ENCODE peak calls at places on chromosome X, in four cellular contexts. X, Q, N and D are unnamed samples.

GRCh38 chrX:46203115-46203514 is 342.1 kb downstream of the ZNF674 start:
- DNase-seq in X (no peak), Q (no peak), N (no peak), D (no peak)

GRCh38 chrX:132662844-132663243 is 174.0 kb upstream of the MBNL3 start:
- DNase-seq in X (no peak), Q (no peak), N (no peak), D (no peak)

GRCh38 chrX:67725471-67725870 is 181.7 kb downstream of the AR start:
- DNase-seq in X (no peak), Q (no peak), N (no peak), D (no peak)

GRCh38 chrX:47093248-47093647 is 15.0 kb downstream of the RGN start:
- DNase-seq in X (no peak), Q (peak; percentile 53), N (no peak), D (no peak)

GRCh38 chrX:150767045-150767395 is 73.8 kb downstream of the MTMR1 start:
- DNase-seq in X (no peak), Q (peak; percentile 73), N (peak; percentile 23), D (no peak)

GRCh38 chrX:85004255-85004654 is 578 bp downstream of the APOOL start:
- DNase-seq in X (no peak), Q (peak; percentile 1), N (no peak), D (no peak)

GRCh38 chrX:132750312-132751042 is 208.0 kb downstream of the HS6ST2 start:
- DNase-seq in X (no peak), Q (peak; percentile 15), N (no peak), D (no peak)

GRCh38 chrX:133859336-133859735 is 126.1 kb downstream of the GPC3 start:
- DNase-seq in X (no peak), Q (no peak), N (no peak), D (no peak)

GRCh38 chrX:134634691-134635090 is 23.6 kb downstream of the PLAC1 start:
- DNase-seq in X (no peak), Q (peak; percentile 68), N (no peak), D (no peak)

GRCh38 chrX:16882188-16882587 is 12.0 kb upstream of the RBBP7 start:
- DNase-seq in X (peak; percentile 68), Q (peak; percentile 53), N (peak; percentile 16), D (no peak)

GRCh38 chrX:151938172-151938571 is 25.5 kb downstream of the MAGEA4 start:
- DNase-seq in X (no peak), Q (no peak), N (no peak), D (no peak)

GRCh38 chrX:105462191-105462590 is 241.7 kb upstream of the TEX13A start:
- DNase-seq in X (no peak), Q (peak; percentile 30), N (no peak), D (no peak)

GRCh38 chrX:153633048-153633447 is 14.0 kb upstream of the DUSP9 start:
- DNase-seq in X (peak; percentile 40), Q (no peak), N (no peak), D (no peak)
- H3K4me1 ChIP-seq in X (no peaks in the 10 kb centered on the region), Q (no peaks in the 10 kb centered on the region), N (no peaks in the 10 kb centered on the region), D (no peaks in the 10 kb centered on the region)

GRCh38 chrX:70336767-70337166 is 46.9 kb downstream of the KIF4A start:
- DNase-seq in X (no peak), Q (no peak), N (no peak), D (no peak)

GRCh38 chrX:70338290-70338689 is 48.4 kb downstream of the KIF4A start:
- DNase-seq in X (no peak), Q (peak; percentile 12), N (no peak), D (no peak)

GRCh38 chrX:70331161-70331560 is 41.3 kb downstream of the KIF4A start:
- DNase-seq in X (no peak), Q (peak; percentile 67), N (no peak), D (no peak)

DNA sequence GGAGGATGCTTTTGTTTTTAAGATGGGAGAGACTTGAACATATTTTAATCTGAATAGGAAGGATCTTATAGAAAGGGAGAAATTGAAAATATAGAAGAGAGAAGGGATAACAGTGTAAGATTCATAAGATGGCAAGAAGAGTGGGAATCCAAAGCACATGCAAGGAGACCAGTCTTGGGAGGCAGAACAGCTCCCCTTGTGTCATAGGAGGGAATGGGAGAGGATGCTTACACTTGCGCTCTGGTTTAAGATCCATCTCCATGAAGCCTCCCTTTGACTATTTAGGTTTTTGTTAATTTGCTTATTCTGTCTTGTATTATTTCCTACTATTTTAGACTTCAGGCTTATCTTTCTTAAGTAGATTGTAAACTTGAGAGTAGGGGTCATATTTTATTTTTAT is 42.7 kb downstream of the KIF4A start:
- DNase-seq in X (no peak), Q (no peak), N (no peak), D (no peak)
- H3K36me3 ChIP-seq in X (no peaks in the 10 kb centered on the region), Q (no peaks in the 10 kb centered on the region), N (peaks cover 5% of the 10 kb centered on the region), D (no peaks in the 10 kb centered on the region)

GRCh38 chrX:37813570-37813969 is 33.7 kb downstream of the CYBB start:
- DNase-seq in X (no peak), Q (no peak), N (no peak), D (no peak)

GRCh38 chrX:37816766-37817165 is 30.6 kb downstream of the DYNLT3 start:
- DNase-seq in X (no peak), Q (no peak), N (no peak), D (no peak)

GRCh38 chrX:37817579-37817978 is 29.8 kb downstream of the DYNLT3 start:
- DNase-seq in X (no peak), Q (no peak), N (no peak), D (no peak)

GRCh38 chrX:37817176-37817575 is 30.2 kb downstream of the DYNLT3 start:
- DNase-seq in X (no peak), Q (no peak), N (no peak), D (no peak)

GRCh38 chrX:37815366-37815765 is 32.0 kb downstream of the DYNLT3 start:
- DNase-seq in X (no peak), Q (no peak), N (no peak), D (no peak)
- H3K4me1 ChIP-seq in X (no peaks in the 10 kb centered on the region), Q (no peaks in the 10 kb centered on the region), N (no peaks in the 10 kb centered on the region), D (no peaks in the 10 kb centered on the region)

DNA sequence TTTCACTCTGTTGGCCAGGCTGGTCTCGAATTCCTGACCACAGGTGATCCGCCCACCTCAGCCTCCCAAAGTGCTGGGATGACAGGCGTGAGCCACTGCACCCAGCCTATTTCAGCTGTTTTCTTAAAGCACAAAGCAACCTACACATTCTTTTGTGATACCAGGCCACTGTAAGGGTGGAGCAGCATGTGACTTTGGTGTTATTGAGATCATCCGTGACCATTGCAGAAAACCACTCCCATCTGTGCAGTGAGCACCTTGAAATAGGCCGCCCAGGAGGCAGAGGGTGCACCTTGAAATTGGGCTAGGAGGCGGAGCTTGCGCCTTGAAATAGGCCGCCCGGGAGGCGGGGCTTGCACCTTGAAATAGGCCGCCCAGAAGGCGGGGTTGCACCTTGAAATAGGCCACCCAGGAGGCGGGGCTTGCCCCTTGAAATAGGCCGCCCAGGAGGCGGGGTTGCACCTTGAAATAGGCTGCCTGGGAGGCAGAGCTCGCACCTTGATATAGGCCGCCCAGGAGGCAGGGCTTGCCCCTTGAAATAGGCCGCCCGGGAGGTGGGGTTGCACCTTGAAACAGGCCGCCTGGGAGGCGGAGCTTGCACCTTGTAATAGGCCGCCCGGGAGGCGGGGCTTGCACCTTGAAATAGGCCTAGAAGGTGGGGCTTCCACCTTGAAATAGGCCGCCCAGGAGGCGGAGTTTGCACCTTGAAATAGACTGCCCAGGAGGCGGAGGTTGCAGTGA is 9.0 kb upstream of the SLC25A6 start:
- DNase-seq in X (no peak), Q (no peak), N (peak; percentile 8), D (no peak)
- H3K36me3 ChIP-seq in X (no peaks in the 10 kb centered on the region), Q (peaks cover 14% of the 10 kb centered on the region), N (peaks cover 68% of the 10 kb centered on the region), D (peaks cover 28% of the 10 kb centered on the region)

GRCh38 chrX:6015423-6015822 is 213.2 kb downstream of the NLGN4X start:
- DNase-seq in X (no peak), Q (no peak), N (no peak), D (no peak)

DNA sequence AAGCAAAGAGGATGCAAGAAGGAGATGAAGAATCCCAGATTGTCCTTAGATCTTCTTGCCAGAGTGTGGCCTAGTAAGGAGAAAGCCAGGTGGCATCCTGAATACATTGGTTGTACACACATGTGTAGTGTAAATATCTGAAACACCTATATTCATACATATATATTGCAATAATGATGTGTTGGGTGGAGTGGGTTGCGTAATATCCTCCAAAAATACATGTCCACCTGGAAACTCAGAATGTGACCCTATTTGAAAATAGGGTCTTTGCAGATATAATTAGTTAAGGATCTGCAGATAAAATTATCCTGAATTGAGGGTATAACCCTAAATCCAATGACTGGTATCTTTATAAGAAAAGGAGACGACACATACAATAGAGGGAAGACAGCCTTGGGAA is 216.3 kb downstream of the NLGN4X start:
- DNase-seq in X (no peak), Q (no peak), N (no peak), D (no peak)
- H3K4me1 ChIP-seq in X (no peaks in the 10 kb centered on the region), Q (no peaks in the 10 kb centered on the region), N (no peaks in the 10 kb centered on the region), D (no peaks in the 10 kb centered on the region)

DNA sequence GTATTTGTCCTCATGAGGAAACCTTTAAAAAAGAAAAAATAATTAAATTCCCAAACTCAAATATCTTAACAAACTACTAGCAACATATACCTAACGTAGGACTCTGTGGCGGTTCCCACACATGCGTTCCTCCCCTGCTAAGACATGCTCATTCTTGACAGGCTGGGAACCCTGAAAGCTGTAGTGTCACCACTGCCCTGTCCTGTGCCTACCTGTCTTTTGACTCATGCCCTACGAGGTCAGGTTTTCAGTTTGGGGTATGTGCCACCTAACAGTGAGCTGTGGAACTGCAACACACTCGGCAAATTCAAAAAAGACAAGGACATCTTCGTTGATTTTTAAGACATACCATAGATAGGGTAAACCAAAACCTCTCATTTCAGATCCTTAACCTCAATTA is 17.8 kb downstream of the IDS start:
- DNase-seq in X (no peak), Q (no peak), N (no peak), D (no peak)
- H3K36me3 ChIP-seq in X (no peaks in the 10 kb centered on the region), Q (peaks cover 13% of the 10 kb centered on the region), N (peaks cover 87% of the 10 kb centered on the region), D (peaks cover 31% of the 10 kb centered on the region)

GRCh38 chrX:15749642-15750610 is 11.9 kb downstream of the CA5B start:
- DNase-seq in X (no peak), Q (no peak), N (no peak), D (no peak)

GRCh38 chrX:15758140-15758539 is 20.1 kb downstream of the CA5B start:
- DNase-seq in X (no peak), Q (no peak), N (no peak), D (no peak)

GRCh38 chrX:15751160-15751819 is 13.2 kb downstream of the CA5B start:
- DNase-seq in X (no peak), Q (no peak), N (no peak), D (no peak)

GRCh38 chrX:15750611-15751159 is 12.6 kb downstream of the CA5B start:
- DNase-seq in X (no peak), Q (no peak), N (no peak), D (no peak)

GRCh38 chrX:15755091-15755490 is 17.0 kb downstream of the CA5B start:
- DNase-seq in X (no peak), Q (no peak), N (no peak), D (no peak)
- H3K4me1 ChIP-seq in X (no peaks in the 10 kb centered on the region), Q (peaks cover 17% of the 10 kb centered on the region), N (peaks cover 17% of the 10 kb centered on the region), D (peaks cover 20% of the 10 kb centered on the region)

DNA sequence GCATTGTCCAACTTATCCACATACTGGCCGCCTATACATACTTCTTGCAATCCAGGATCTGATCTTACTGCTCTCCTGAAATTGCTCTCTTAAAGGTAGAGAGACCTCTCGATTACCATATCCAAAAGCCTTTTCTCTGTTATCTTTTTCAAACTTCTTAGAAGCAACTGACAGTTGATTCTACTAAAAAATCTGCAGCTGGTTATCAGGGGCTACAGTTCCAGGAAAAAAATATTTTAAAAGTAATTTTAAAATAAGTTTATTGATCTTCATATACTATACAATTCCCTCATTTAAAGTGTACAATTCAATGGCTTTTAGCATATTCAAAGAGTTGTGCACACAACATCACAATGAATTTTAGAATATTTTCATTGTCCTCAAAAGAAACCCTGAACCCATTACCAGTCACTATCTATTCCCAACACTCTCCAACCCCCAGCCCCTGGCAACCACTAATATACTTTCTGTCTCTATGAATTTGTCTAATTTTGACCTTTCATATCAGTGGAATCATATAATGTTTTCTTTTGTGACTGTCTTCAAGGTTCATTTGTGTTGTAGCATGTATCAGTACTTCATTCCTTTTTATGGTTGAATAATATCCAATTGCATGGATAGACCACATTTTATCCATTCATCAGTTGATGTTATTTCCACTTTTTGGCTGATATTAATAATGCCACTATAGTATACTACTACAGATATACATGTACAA is 101.9 kb downstream of the HDAC8 start:
- DNase-seq in X (no peak), Q (no peak), N (no peak), D (no peak)
- H3K36me3 ChIP-seq in X (no peaks in the 10 kb centered on the region), Q (no peaks in the 10 kb centered on the region), N (peaks cover 4% of the 10 kb centered on the region), D (no peaks in the 10 kb centered on the region)